ENCODE peak calls at places on chromosomes 11 and 22, in nine cellular contexts. S is psoas muscle, J is body of pancreas, B is ovary, U is esophagus squamous epithelium, M is right lobe of liver, K is A549, G is PC-9, R is gastrocnemius medialis. Y is an unnamed sample. For H3K9me3, the result is how much of the 10 kb centered on the place peaks cover.

GRCh38 chr11:62719302-62719978 is 7.8 kb downstream of the HNRNPUL2 start:
- DNase-seq in S (no peak), J (no peak), B (no peak), U (no peak), M (no peak), K (no peak), G (no peak), R (no peak), Y (no peak)

GRCh38 chr11:88352139-88352538 is 14.6 kb upstream of the CTSC start:
- DNase-seq in S (no peak), J (peak), B (no peak), U (no peak), M (no peak), K (no peak), G (peak), R (no peak), Y (no peak)

GRCh38 chr22:37681556-37682049 is 4.5 kb upstream of the NOL12 start:
- DNase-seq in S (peak), J (peak), B (peak), U (no peak), M (peak), K (no peak), G (peak), R (peak), Y (peak)

GRCh38 chr11:111612211-111612610 is 10.0 kb downstream of the SIK2 start:
- DNase-seq in S (no peak), J (no peak), B (no peak), U (no peak), M (no peak), K (no peak), G (no peak), R (no peak), Y (no peak)

GRCh38 chr11:120057595-120058581 is 80.0 kb downstream of the TRIM29 start:
- DNase-seq in S (no peak), J (no peak), B (no peak), U (no peak), M (no peak), K (no peak), G (no peak), R (no peak), Y (no peak)

GRCh38 chr11:35419713-35420333 is 465 bp upstream of the SLC1A2 start:
- DNase-seq in S (peak), J (no peak), B (no peak), U (no peak), M (no peak), K (no peak), G (no peak), R (no peak), Y (no peak)

GRCh38 chr11:112279901-112280267 is 19.2 kb upstream of the PLET1 start:
- DNase-seq in S (peak), J (peak), B (peak), U (no peak), M (peak), K (peak), G (no peak), R (peak), Y (peak)

GRCh38 chr11:65489706-65490310 is 9.0 kb upstream of the MALAT1 start:
- DNase-seq in S (no peak), J (no peak), B (peak), U (no peak), M (no peak), K (no peak), G (no peak), R (peak), Y (no peak)

GRCh38 chr11:9821008-9821752 is 157.3 kb downstream of the SWAP70 start:
- DNase-seq in S (no peak), J (no peak), B (no peak), U (no peak), M (no peak), K (no peak), G (no peak), R (no peak), Y (no peak)

GRCh38 chr11:11444027-11444799 is 91.2 kb upstream of the CSNK2A3 start:
- DNase-seq in S (no peak), J (peak), B (no peak), U (no peak), M (no peak), K (no peak), G (no peak), R (no peak), Y (no peak)

GRCh38 chr11:76243648-76244285 is 37.5 kb upstream of the WNT11 start:
- DNase-seq in S (no peak), J (no peak), B (no peak), U (no peak), M (no peak), K (no peak), G (no peak), R (no peak), Y (no peak)

GRCh38 chr11:75919525-75919924 is 104.5 kb downstream of the UVRAG start:
- DNase-seq in S (peak), J (no peak), B (no peak), U (no peak), M (no peak), K (no peak), G (no peak), R (no peak), Y (no peak)

GRCh38 chr22:33747576-33748180 is 172.6 kb downstream of the LARGE1 start:
- DNase-seq in S (no peak), J (peak), B (no peak), U (no peak), M (no peak), K (no peak), G (no peak), R (no peak), Y (no peak)

GRCh38 chr11:65625628-65626342 is 10.2 kb downstream of the PCNX3 start:
- DNase-seq in S (no peak), J (peak), B (no peak), U (no peak), M (peak), K (peak), G (no peak), R (peak), Y (peak)

GRCh38 chr22:23569716-23570115 is 10.4 kb downstream of the IGLL1 start:
- DNase-seq in S (peak), J (no peak), B (no peak), U (no peak), M (no peak), K (no peak), G (no peak), R (no peak), Y (no peak)

GRCh38 chr22:29912605-29913398 is 29.8 kb downstream of the MTMR3 start:
- DNase-seq in S (no peak), J (no peak), B (no peak), U (no peak), M (no peak), K (no peak), G (no peak), R (no peak), Y (no peak)

GRCh38 chr22:46593211-46593676 is 26.9 kb upstream of the GRAMD4 start:
- DNase-seq in S (no peak), J (peak), B (no peak), U (no peak), M (peak), K (no peak), G (no peak), R (peak), Y (no peak)

GRCh38 chr11:1073851-1074243 is 827 bp upstream of the MUC2 start:
- DNase-seq in S (no peak), J (no peak), B (peak), U (no peak), M (no peak), K (no peak), G (no peak), R (no peak), Y (no peak)

GRCh38 chr11:58059011-58059358 is 28.2 kb downstream of the OR6Q1 start:
- DNase-seq in S (no peak), J (peak), B (no peak), U (no peak), M (no peak), K (no peak), G (no peak), R (no peak), Y (no peak)

GRCh38 chr11:7546324-7546791 is 32.6 kb downstream of the PPFIBP2 start:
- DNase-seq in S (peak), J (no peak), B (no peak), U (no peak), M (no peak), K (no peak), G (no peak), R (peak), Y (no peak)

DNA sequence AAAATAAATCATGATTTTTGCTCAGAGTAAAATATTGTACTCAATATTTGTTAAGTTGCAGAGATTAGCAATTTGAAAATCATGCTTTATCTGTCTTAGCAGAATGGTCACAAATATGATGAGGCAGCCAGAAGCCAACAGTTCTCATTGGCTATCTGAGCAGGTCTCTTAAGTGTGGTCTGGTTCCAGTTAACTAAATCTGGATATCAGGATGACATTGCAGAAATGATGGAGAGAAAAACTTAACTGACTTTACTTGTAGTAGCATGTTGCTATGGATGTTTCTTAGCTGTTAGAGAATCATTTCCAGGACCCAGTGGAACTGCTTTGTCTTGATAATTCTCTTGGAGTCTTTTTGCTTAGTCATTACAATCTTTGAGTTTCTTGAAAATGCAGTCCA is 1070.3 kb downstream of the JRKL start:
- DNase-seq in S (no peak), J (no peak), B (no peak), U (no peak), M (no peak), K (no peak), G (no peak), R (no peak), Y (no peak)
- H3K9me3 ChIP-seq in S (under half), J (under half), B (under half), U (under half), M (under half), K (under half), G (under half), R (under half), Y (under half)

GRCh38 chr22:50314455-50315288 is 7.2 kb upstream of the PLXNB2 start:
- DNase-seq in S (no peak), J (no peak), B (no peak), U (no peak), M (peak), K (no peak), G (no peak), R (no peak), Y (peak)

GRCh38 chr22:50313600-50313999 is 6.2 kb upstream of the PLXNB2 start:
- DNase-seq in S (no peak), J (no peak), B (no peak), U (no peak), M (no peak), K (no peak), G (no peak), R (no peak), Y (no peak)

GRCh38 chr22:50313021-50313420 is 5.6 kb upstream of the PLXNB2 start:
- DNase-seq in S (peak), J (no peak), B (no peak), U (no peak), M (no peak), K (no peak), G (no peak), R (no peak), Y (no peak)

GRCh38 chr22:50315289-50316113 is 8.1 kb upstream of the PLXNB2 start:
- DNase-seq in S (no peak), J (no peak), B (no peak), U (no peak), M (no peak), K (no peak), G (no peak), R (no peak), Y (no peak)

DNA sequence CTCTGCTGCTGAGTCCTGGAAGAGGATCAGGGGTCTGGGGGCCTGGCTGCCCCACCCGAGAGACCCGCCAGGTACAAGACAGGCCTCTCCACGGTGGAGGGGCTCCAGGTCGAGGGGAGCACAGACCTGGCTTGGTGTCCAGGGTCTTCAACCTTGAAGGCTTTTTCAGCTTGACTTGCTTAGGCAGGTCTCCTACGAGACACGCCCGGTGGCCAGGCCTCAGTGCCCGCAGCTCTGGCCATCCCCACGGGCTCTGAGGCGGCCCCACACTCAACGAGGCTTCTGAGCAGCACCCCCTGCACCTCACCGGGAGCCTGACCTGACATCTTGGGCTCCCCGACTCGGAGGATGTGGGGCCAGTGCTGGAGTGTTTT is 6.6 kb upstream of the PLXNB2 start:
- DNase-seq in S (no peak), J (no peak), B (no peak), U (no peak), M (no peak), K (no peak), G (no peak), R (no peak), Y (no peak)
- TF ChIP-seq CTCF in S (no peak), J (no peak), B (no peak), U (no peak), M (no peak), K (no peak), G (no peak), R (no peak), Y (no peak)

GRCh38 chr22:35010543-35010942 is 55.4 kb upstream of the ISX start:
- DNase-seq in S (no peak), J (no peak), B (no peak), U (no peak), M (no peak), K (no peak), G (no peak), R (no peak), Y (no peak)
- H3K9me3 ChIP-seq in S (under half), J (under half), B (under half), U (under half), M (under half), K (under half), G (under half), R (under half), Y (under half)

GRCh38 chr11:128928400-128928799 is 14.3 kb downstream of the TP53AIP1 start:
- DNase-seq in S (no peak), J (no peak), B (no peak), U (no peak), M (no peak), K (no peak), G (no peak), R (no peak), Y (no peak)

GRCh38 chr11:128927683-128928336 is 14.9 kb downstream of the TP53AIP1 start:
- DNase-seq in S (no peak), J (no peak), B (no peak), U (no peak), M (no peak), K (no peak), G (no peak), R (no peak), Y (no peak)

GRCh38 chr11:128931066-128931465 is 11.6 kb downstream of the TP53AIP1 start:
- DNase-seq in S (no peak), J (no peak), B (no peak), U (no peak), M (no peak), K (no peak), G (no peak), R (no peak), Y (no peak)

GRCh38 chr11:128929991-128930390 is 12.7 kb downstream of the TP53AIP1 start:
- DNase-seq in S (no peak), J (no peak), B (no peak), U (no peak), M (no peak), K (no peak), G (no peak), R (no peak), Y (no peak)

GRCh38 chr11:128929468-128929867 is 13.2 kb downstream of the TP53AIP1 start:
- DNase-seq in S (no peak), J (no peak), B (no peak), U (no peak), M (no peak), K (no peak), G (no peak), R (no peak), Y (no peak)
- TF ChIP-seq CTCF in S (no peak), J (no peak), B (no peak), U (no peak), M (no peak), K (no peak), G (no peak), R (no peak), Y (no peak)

GRCh38 chr22:47630741-47631534 is 868.5 kb downstream of the TBC1D22A start:
- DNase-seq in S (no peak), J (no peak), B (no peak), U (no peak), M (no peak), K (no peak), G (no peak), R (no peak), Y (no peak)

GRCh38 chr22:47633111-47633510 is 870.7 kb downstream of the TBC1D22A start:
- DNase-seq in S (no peak), J (no peak), B (no peak), U (no peak), M (no peak), K (no peak), G (no peak), R (no peak), Y (no peak)

GRCh38 chr22:47634342-47634741 is 871.9 kb downstream of the TBC1D22A start:
- DNase-seq in S (no peak), J (no peak), B (no peak), U (no peak), M (no peak), K (no peak), G (no peak), R (no peak), Y (no peak)

GRCh38 chr22:47631571-47632102 is 869.2 kb downstream of the TBC1D22A start:
- DNase-seq in S (no peak), J (no peak), B (no peak), U (no peak), M (no peak), K (no peak), G (peak), R (no peak), Y (peak)

GRCh38 chr22:47632646-47633045 is 870.2 kb downstream of the TBC1D22A start:
- DNase-seq in S (no peak), J (no peak), B (no peak), U (no peak), M (no peak), K (no peak), G (no peak), R (no peak), Y (peak)
- H3K9me3 ChIP-seq in S (under half), J (under half), B (under half), U (under half), M (under half), K (under half), G (under half), R (under half), Y (under half)

GRCh38 chr11:84828616-84829015 is 798.5 kb downstream of the DLG2 start:
- DNase-seq in S (no peak), J (no peak), B (no peak), U (no peak), M (no peak), K (no peak), G (no peak), R (no peak), Y (no peak)
- TF ChIP-seq CTCF in S (no peak), J (no peak), B (no peak), U (no peak), M (no peak), K (no peak), G (no peak), R (no peak), Y (no peak)

DNA sequence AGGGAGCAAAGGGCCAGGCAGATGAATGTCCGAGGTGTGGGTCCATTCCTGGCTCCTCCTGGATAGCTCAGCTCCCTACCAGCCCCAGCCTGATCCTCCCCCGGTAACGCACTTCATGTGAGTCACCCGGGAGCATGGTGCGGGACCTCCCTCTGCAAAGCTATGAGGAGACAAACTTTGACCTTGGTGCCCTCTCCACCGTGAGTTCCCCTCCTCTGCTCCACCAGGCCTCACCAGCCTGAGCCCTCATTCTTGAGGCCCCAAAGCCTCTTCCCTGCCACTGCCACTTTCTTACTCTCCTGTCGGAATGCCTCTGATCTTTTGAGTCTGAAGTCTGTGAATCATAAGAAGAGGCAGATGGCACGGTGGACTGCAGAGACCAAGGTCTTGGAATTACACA is 37.4 kb upstream of the CD82 start:
- DNase-seq in S (no peak), J (no peak), B (no peak), U (no peak), M (no peak), K (no peak), G (no peak), R (no peak), Y (no peak)
- H3K9me3 ChIP-seq in S (under half), J (under half), B (under half), U (under half), M (under half), K (under half), G (under half), R (under half), Y (under half)

GRCh38 chr11:118997627-118998387 is at the start of gene CENATAC:
- DNase-seq in S (peak), J (peak), B (peak), U (peak), M (peak), K (peak), G (peak), R (peak), Y (peak)
- TF ChIP-seq CTCF in S (no peak), J (no peak), B (peak), U (no peak), M (peak), K (no peak), G (no peak), R (no peak), Y (no peak)